ENCODE peak calls at places on chromosome 22, in six cellular contexts. A, E, D, F, C and I are unnamed samples.
A peak's percentile ranks its signal among the peaks of the same experiment; 100 is the strongest.

GRCh38 chr22:23859201-23859600 is 1.5 kb downstream of the SLC2A11 start:
- DNase-seq in A (no peak), E (no peak), D (no peak), F (no peak), C (no peak), I (no peak)

GRCh38 chr22:22667966-22668880 is 23.8 kb downstream of the GGTLC2 start:
- DNase-seq in A (no peak), E (no peak), D (no peak), F (no peak), C (no peak), I (no peak)

GRCh38 chr22:41620646-41621098 is at the start of gene DESI1:
- DNase-seq in A (no peak), E (no peak), D (peak; percentile 57), F (no peak), C (no peak), I (no peak)

GRCh38 chr22:23215294-23216204 is 35.2 kb downstream of the BCR start:
- DNase-seq in A (no peak), E (no peak), D (peak; percentile 46), F (peak; percentile 99), C (no peak), I (no peak)

GRCh38 chr22:40183029-40183581 is 5.4 kb downstream of the TNRC6B start:
- DNase-seq in A (no peak), E (no peak), D (no peak), F (peak; percentile 92), C (peak; percentile 41), I (peak; percentile 18)

GRCh38 chr22:42399315-42400271 is 32.6 kb downstream of the NFAM1 start:
- DNase-seq in A (peak; percentile 39), E (peak; percentile 39), D (peak; percentile 86), F (no peak), C (no peak), I (no peak)

GRCh38 chr22:43263645-43264514 is 76.9 kb upstream of the TTLL12 start:
- DNase-seq in A (peak; percentile 56), E (peak; percentile 62), D (peak; percentile 21), F (peak; percentile 97), C (peak; percentile 22), I (no peak)

GRCh38 chr22:23285734-23286133 is 105.4 kb downstream of the BCR start:
- DNase-seq in A (no peak), E (no peak), D (no peak), F (no peak), C (no peak), I (no peak)

GRCh38 chr22:48553694-48554308 is 1273.9 kb downstream of the BRD1 start:
- DNase-seq in A (no peak), E (no peak), D (no peak), F (no peak), C (no peak), I (no peak)

GRCh38 chr22:40620464-40621046 is 16.0 kb downstream of the MRTFA start:
- DNase-seq in A (no peak), E (no peak), D (no peak), F (no peak), C (no peak), I (peak; percentile 49)

GRCh38 chr22:22748297-22748743 is 103.9 kb downstream of the GGTLC2 start:
- DNase-seq in A (no peak), E (peak; percentile 75), D (peak; percentile 53), F (peak; percentile 38), C (peak; percentile 44), I (no peak)

GRCh38 chr22:29617922-29618629 is 14.6 kb downstream of the NF2 start:
- DNase-seq in A (no peak), E (no peak), D (peak; percentile 59), F (no peak), C (no peak), I (no peak)

GRCh38 chr22:17065433-17065832 is 19.4 kb upstream of the IL17RA start:
- DNase-seq in A (no peak), E (peak; percentile 68), D (no peak), F (no peak), C (no peak), I (no peak)

GRCh38 chr22:19719488-19720021 is 3.8 kb upstream of the GP1BB start:
- DNase-seq in A (no peak), E (no peak), D (no peak), F (no peak), C (no peak), I (no peak)

GRCh38 chr22:31630331-31631329 is 31.4 kb downstream of the PISD start:
- DNase-seq in A (peak; percentile 88), E (peak; percentile 85), D (peak; percentile 89), F (peak; percentile 89), C (peak; percentile 43), I (peak; percentile 73)
- TF ChIP-seq POLR2A in A (peak; percentile 23), E (peak; percentile 36), D (peak; percentile 46), F (peak; percentile 39), C (no peak), I (peak; percentile 21)

GRCh38 chr22:45014658-45015057 is 4.9 kb upstream of the PHF21B start:
- DNase-seq in A (no peak), E (no peak), D (no peak), F (no peak), C (no peak), I (no peak)
- TF ChIP-seq POLR2A in A (no peak), E (no peak), D (no peak), F (no peak), C (no peak), I (no peak)

DNA sequence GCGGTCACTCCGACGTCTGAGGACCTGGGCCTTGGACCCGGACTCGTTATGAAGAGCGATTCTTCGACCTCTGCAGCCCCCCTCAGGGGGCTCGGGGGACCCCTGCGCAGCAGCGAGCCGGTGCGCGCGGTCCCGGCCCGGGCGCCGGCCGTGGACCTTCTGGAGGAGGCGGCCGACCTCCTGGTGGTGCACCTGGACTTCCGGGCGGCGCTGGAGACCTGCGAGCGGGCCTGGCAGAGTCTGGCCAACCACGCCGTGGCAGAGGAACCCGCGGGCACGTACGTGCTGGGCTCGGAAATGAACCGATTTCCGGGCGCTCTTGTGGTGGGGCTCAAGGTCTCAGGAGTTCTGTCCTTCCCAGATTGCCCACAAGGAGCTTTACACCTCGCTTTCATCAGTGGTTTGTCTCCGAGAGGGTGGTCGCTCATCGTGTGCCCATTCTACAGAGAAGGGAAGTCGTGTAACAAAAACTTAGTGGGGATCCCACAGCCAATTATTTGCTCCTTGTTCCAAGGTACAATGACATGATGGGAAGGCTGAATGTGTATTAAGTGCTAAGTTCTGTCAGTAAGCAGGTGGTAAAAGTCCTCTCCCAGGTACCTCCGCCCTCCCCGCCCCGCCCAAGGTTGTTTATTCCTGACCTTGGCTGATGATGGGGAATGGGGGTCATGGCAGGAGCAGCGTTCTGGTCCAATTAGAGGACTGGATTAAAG is 695 bp downstream of the PEX26 start:
- DNase-seq in A (no peak), E (peak; percentile 53), D (peak; percentile 43), F (peak; percentile 26), C (no peak), I (no peak)
- TF ChIP-seq POLR2A in A (no peak), E (no peak), D (no peak), F (no peak), C (no peak), I (no peak)

GRCh38 chr22:36182056-36182455 is 19.6 kb downstream of the APOL4 start:
- DNase-seq in A (no peak), E (no peak), D (no peak), F (peak; percentile 60), C (no peak), I (no peak)
- TF ChIP-seq POLR2A in A (no peak), E (no peak), D (no peak), F (no peak), C (no peak), I (no peak)

DNA sequence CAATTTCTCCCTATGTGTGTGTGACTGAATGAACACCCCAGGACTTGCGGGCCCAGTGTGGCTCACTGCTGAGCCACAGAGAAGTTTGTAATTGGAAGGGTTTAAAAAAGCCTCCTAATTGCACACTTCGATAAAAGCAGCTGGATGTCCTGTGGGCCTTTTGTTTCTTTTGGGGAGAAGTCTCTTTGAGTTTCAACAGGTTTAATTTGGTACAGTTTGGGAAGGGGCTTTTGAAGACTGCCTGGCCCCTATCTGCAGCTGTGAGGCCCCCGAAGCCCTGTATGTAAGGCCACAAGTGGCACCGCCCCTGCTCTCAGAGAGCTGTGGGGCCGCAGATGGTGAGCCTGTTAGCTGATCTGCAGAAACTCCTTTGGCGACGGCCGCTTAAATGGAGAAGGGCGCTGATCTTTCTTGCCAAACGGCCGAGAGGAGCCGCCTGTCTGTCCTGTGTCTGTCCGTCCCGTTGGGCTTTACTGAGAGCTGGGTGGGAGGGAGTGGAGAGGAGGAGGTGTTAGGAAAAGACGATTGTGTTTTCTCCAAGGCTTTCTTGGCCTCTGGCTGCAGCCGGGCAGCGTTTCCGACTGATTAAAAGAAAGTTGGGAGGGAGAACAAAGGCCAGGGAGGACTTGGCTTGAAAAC is 2.1 kb downstream of the FBLN1 start:
- DNase-seq in A (no peak), E (no peak), D (no peak), F (peak; percentile 7), C (no peak), I (no peak)
- TF ChIP-seq POLR2A in A (no peak), E (no peak), D (no peak), F (no peak), C (no peak), I (no peak)

DNA sequence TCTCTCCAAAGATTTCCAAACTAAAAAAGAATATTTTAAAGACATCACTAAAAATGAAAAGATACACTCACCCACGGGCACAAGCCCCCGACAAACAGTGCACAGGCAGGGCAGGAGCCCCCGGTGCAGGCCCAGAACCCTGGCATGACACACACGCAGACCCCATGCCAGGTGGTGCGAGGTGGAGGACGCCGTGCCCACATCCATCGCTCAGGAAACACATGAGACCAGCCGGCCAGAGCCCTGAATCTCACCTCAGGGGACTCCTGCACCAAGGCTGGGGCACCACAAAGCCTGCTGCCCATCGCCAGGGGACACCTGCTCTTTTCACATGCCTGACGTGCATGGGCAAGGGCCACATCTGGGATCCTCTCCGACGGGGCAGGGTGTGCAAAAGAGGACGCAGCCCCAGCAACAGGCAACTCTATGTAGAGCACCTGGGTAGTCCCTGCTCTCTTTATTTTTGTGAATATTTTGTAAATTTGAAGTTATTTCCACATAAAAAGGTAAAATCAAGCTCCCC is 13.4 kb downstream of the BRD1 start:
- DNase-seq in A (no peak), E (no peak), D (no peak), F (no peak), C (no peak), I (no peak)
- TF ChIP-seq POLR2A in A (no peak), E (no peak), D (no peak), F (no peak), C (no peak), I (no peak)

DNA sequence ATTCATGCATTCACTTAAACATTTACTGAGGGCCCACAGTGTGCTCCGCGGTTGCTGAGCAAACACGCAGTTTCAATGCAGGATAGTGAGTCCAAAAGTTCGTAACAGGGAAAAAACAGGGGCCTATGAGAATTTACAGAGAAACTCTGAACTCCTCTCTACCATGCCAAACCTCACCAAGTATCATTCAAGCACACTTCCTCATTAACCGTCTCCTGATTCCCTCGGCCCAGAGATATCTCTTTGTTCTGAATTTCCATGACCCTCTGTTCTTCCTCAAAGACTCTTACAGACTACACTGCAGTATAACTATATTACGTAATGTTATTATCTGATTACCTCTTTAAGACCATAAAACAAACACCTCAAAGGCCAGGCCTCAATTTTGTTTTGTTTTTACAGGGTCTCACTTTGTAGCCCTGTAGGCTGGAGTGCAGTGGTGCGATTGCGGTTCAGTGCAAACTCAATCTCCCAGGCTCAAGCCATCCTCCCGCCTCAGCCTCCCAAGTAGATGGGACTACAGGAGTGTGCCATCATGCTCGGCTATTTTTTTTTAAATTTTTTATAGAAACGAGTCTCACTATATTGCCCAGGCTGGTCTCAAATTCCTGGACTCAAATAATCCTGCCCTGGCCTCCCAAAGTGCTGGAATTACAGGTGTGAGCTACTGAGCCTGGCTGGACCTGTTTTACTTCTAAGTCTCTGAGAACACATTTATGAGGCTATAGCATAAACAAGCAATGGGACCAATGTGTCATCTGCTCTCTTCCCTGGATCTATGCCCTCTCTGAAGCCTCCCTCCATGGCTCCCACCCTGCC is 3.6 kb downstream of the HPS4 start:
- DNase-seq in A (no peak), E (no peak), D (no peak), F (no peak), C (peak; percentile 63), I (no peak)
- TF ChIP-seq POLR2A in A (no peak), E (no peak), D (no peak), F (no peak), C (no peak), I (no peak)

GRCh38 chr22:38317995-38318715 is 922 bp upstream of the CSNK1E start:
- DNase-seq in A (peak; percentile 70), E (peak; percentile 88), D (peak; percentile 28), F (peak; percentile 83), C (peak; percentile 85), I (peak; percentile 95)
- TF ChIP-seq POLR2A in A (peak; percentile 34), E (no peak), D (peak; percentile 15), F (peak; percentile 73), C (peak; percentile 67), I (no peak)